ENCODE peak calls at places on chromosomes 16 and 17, in eight cellular contexts. H, Z, S, A, O, Q, P and L are unnamed samples. For H3K4me1, the result is how much of the 10 kb centered on the place peaks cover.

GRCh38 chr16:87615621-87616041 is 13.3 kb downstream of the JPH3 start:
- DNase-seq in H (no peak), Z (no peak), S (no peak), A (no peak), O (no peak), Q (no peak), P (no peak), L (peak)

GRCh38 chr17:16243811-16244567 is 27.0 kb downstream of the PIGL start:
- DNase-seq in H (peak), Z (no peak), S (no peak), A (no peak), O (no peak), Q (no peak), P (peak), L (no peak)

GRCh38 chr17:10149573-10150399 is 48.6 kb downstream of the GAS7 start:
- DNase-seq in H (no peak), Z (no peak), S (no peak), A (no peak), O (no peak), Q (no peak), P (peak), L (no peak)

GRCh38 chr17:12909046-12909445 is 108.8 kb downstream of the ELAC2 start:
- DNase-seq in H (no peak), Z (no peak), S (no peak), A (no peak), O (no peak), Q (no peak), P (no peak), L (no peak)

GRCh38 chr16:58264961-58265479 is 29.8 kb downstream of the PRSS54 start:
- DNase-seq in H (no peak), Z (no peak), S (peak), A (no peak), O (no peak), Q (no peak), P (peak), L (no peak)

GRCh38 chr16:4501071-4501478 is 24.9 kb downstream of the HMOX2 start:
- DNase-seq in H (no peak), Z (no peak), S (no peak), A (no peak), O (no peak), Q (no peak), P (peak), L (no peak)

GRCh38 chr16:86740817-86741799 is 162.8 kb downstream of the FOXL1 start:
- DNase-seq in H (peak), Z (no peak), S (peak), A (peak), O (no peak), Q (peak), P (peak), L (no peak)

GRCh38 chr17:63976702-63977101 is 4.0 kb upstream of the SCN4A start:
- DNase-seq in H (no peak), Z (no peak), S (no peak), A (no peak), O (no peak), Q (no peak), P (no peak), L (no peak)

GRCh38 chr17:77894126-77894956 is 64.2 kb upstream of the TNRC6C start:
- DNase-seq in H (no peak), Z (peak), S (no peak), A (no peak), O (no peak), Q (no peak), P (no peak), L (peak)

GRCh38 chr17:74529243-74529642 is 2.0 kb downstream of the CD300LB start:
- DNase-seq in H (no peak), Z (no peak), S (no peak), A (no peak), O (peak), Q (no peak), P (no peak), L (no peak)

GRCh38 chr17:80939151-80940145 is 52.2 kb upstream of the CHMP6 start:
- DNase-seq in H (no peak), Z (peak), S (no peak), A (no peak), O (no peak), Q (no peak), P (no peak), L (peak)

GRCh38 chr17:49521088-49521450 is 26.0 kb downstream of the NGFR start:
- DNase-seq in H (no peak), Z (no peak), S (no peak), A (no peak), O (no peak), Q (no peak), P (no peak), L (no peak)

GRCh38 chr17:33292184-33292980 is 713 bp downstream of the ASIC2 start:
- DNase-seq in H (peak), Z (no peak), S (peak), A (no peak), O (no peak), Q (no peak), P (peak), L (peak)

GRCh38 chr16:7315813-7316212 is 16.8 kb upstream of the RBFOX1 start:
- DNase-seq in H (no peak), Z (no peak), S (no peak), A (no peak), O (no peak), Q (no peak), P (no peak), L (no peak)

GRCh38 chr17:64174686-64175456 is 44.9 kb upstream of the ERN1 start:
- DNase-seq in H (no peak), Z (peak), S (no peak), A (no peak), O (peak), Q (no peak), P (peak), L (no peak)

GRCh38 chr17:40830085-40830776 is 7.8 kb upstream of the KRT10 start:
- DNase-seq in H (no peak), Z (no peak), S (no peak), A (no peak), O (no peak), Q (no peak), P (no peak), L (no peak)

GRCh38 chr16:25411376-25412081 is 153.9 kb upstream of the ZKSCAN2 start:
- DNase-seq in H (peak), Z (no peak), S (no peak), A (no peak), O (no peak), Q (no peak), P (no peak), L (no peak)

GRCh38 chr16:81797443-81797842 is 18.4 kb downstream of the PLCG2 start:
- DNase-seq in H (no peak), Z (no peak), S (no peak), A (no peak), O (peak), Q (no peak), P (no peak), L (no peak)

GRCh38 chr17:6323626-6324356 is 111.1 kb downstream of the AIPL1 start:
- DNase-seq in H (peak), Z (no peak), S (no peak), A (no peak), O (no peak), Q (peak), P (no peak), L (no peak)

GRCh38 chr17:8109669-8110455 is 8.5 kb downstream of the ALOXE3 start:
- DNase-seq in H (peak), Z (peak), S (peak), A (no peak), O (peak), Q (no peak), P (no peak), L (peak)

GRCh38 chr17:34859652-34860051 is 101.6 kb downstream of the CCT6B start:
- DNase-seq in H (no peak), Z (no peak), S (no peak), A (no peak), O (no peak), Q (no peak), P (no peak), L (no peak)

GRCh38 chr17:33667671-33668070 is 374.6 kb upstream of the ASIC2 start:
- DNase-seq in H (no peak), Z (no peak), S (no peak), A (no peak), O (no peak), Q (peak), P (no peak), L (no peak)

GRCh38 chr17:76841776-76842405 is 26.3 kb upstream of the MGAT5B start:
- DNase-seq in H (peak), Z (no peak), S (peak), A (no peak), O (no peak), Q (no peak), P (no peak), L (no peak)

GRCh38 chr17:76844485-76844829 is 23.7 kb upstream of the MGAT5B start:
- DNase-seq in H (no peak), Z (no peak), S (no peak), A (no peak), O (no peak), Q (no peak), P (no peak), L (no peak)

GRCh38 chr17:76840884-76841775 is 27.1 kb upstream of the MGAT5B start:
- DNase-seq in H (peak), Z (no peak), S (no peak), A (no peak), O (no peak), Q (no peak), P (no peak), L (no peak)

GRCh38 chr17:76843703-76844484 is 24.3 kb upstream of the MGAT5B start:
- DNase-seq in H (no peak), Z (no peak), S (no peak), A (no peak), O (no peak), Q (no peak), P (no peak), L (no peak)

DNA sequence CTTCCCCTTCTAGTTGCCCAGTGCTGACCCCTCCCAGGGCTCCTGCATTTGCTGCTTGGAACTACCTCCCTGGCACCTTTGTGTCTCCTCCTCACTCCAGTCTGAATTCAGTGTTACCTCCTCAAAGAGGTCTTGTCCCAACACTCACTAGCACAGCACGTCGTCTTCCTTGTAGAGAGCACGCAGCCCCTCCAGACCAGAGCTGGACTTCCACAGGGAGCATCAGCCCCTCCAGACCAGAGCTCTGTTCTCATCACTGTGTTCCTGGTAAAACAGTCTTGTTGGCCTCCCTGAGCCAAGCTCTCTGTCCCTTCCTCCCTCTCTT is 27.8 kb upstream of the MGAT5B start:
- DNase-seq in H (no peak), Z (no peak), S (no peak), A (no peak), O (no peak), Q (no peak), P (no peak), L (no peak)
- H3K4me3 ChIP-seq in H (peak), Z (no peak), S (no peak), A (no peak), O (no peak), Q (no peak), P (no peak), L (no peak)

GRCh38 chr16:85552980-85553435 is 60.1 kb upstream of the GSE1 start:
- DNase-seq in H (peak), Z (peak), S (no peak), A (no peak), O (no peak), Q (no peak), P (no peak), L (no peak)

GRCh38 chr16:85553436-85554113 is 59.5 kb upstream of the GSE1 start:
- DNase-seq in H (peak), Z (peak), S (peak), A (no peak), O (peak), Q (peak), P (peak), L (peak)

GRCh38 chr16:85550422-85551318 is 62.5 kb upstream of the GSE1 start:
- DNase-seq in H (no peak), Z (no peak), S (no peak), A (no peak), O (no peak), Q (no peak), P (no peak), L (peak)

GRCh38 chr16:85549766-85550421 is 63.2 kb upstream of the GSE1 start:
- DNase-seq in H (no peak), Z (no peak), S (no peak), A (no peak), O (no peak), Q (no peak), P (no peak), L (no peak)

GRCh38 chr16:85551319-85551978 is 61.7 kb upstream of the GSE1 start:
- DNase-seq in H (no peak), Z (no peak), S (no peak), A (no peak), O (no peak), Q (no peak), P (no peak), L (no peak)
- TF ChIP-seq CTCF in H (no peak), Z (no peak), S (no peak), A (no peak), O (no peak), Q (no peak), P (no peak), L (no peak)

GRCh38 chr17:62723842-62724241 is 84.3 kb downstream of the MARCHF10 start:
- DNase-seq in H (no peak), Z (no peak), S (no peak), A (no peak), O (no peak), Q (no peak), P (peak), L (no peak)
- H3K4me1 ChIP-seq in H (under half), Z (under half), S (under half), A (under half), O (under half), Q (under half), P (under half), L (under half)

GRCh38 chr16:8579559-8579958 is 10.8 kb downstream of the TMEM114 start:
- DNase-seq in H (no peak), Z (no peak), S (no peak), A (no peak), O (no peak), Q (no peak), P (no peak), L (no peak)

GRCh38 chr16:8583712-8584111 is 6.6 kb downstream of the TMEM114 start:
- DNase-seq in H (peak), Z (no peak), S (no peak), A (no peak), O (no peak), Q (no peak), P (no peak), L (no peak)

GRCh38 chr16:8585942-8586341 is 4.4 kb downstream of the TMEM114 start:
- DNase-seq in H (no peak), Z (no peak), S (no peak), A (no peak), O (no peak), Q (no peak), P (no peak), L (no peak)

GRCh38 chr16:8583199-8583598 is 7.1 kb downstream of the TMEM114 start:
- DNase-seq in H (no peak), Z (no peak), S (no peak), A (no peak), O (no peak), Q (no peak), P (peak), L (no peak)

DNA sequence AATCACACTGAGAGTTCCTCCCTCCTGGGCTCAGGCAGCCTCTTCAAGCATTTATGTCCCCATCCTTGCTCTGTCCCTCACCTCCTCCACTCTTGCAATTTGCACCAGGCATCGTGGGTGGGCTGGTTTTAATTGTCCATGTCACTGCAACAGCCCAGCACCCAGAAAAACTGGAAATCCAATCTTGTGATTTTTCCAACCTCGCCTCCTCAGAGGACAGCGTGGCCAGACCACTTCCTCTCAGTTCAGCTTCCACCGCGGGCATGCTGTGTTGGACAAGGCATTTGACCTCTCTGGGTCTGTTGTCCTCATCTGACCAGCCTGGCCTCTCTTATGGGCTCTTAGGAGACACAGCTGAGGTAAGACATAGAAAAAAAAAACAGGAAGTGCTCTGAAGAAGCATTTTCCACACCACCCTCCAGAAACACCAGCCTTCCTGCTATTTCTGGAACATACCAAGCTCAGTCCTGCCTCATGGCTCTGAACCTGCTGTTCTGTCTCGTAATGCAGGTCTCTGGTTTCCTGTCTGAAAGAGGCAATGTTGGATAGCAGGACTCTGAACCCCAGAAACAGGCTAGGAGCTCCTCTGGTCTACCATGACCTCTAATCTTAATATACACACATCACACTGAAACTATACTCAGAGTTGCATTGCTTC is 8.3 kb downstream of the TMEM114 start:
- DNase-seq in H (no peak), Z (peak), S (no peak), A (no peak), O (peak), Q (no peak), P (no peak), L (no peak)
- H3K4me3 ChIP-seq in H (no peak), Z (no peak), S (no peak), A (no peak), O (no peak), Q (no peak), P (no peak), L (no peak)

GRCh38 chr16:88924834-88925539 is 52.0 kb downstream of the CBFA2T3 start:
- DNase-seq in H (peak), Z (no peak), S (peak), A (no peak), O (no peak), Q (no peak), P (peak), L (no peak)
- TF ChIP-seq CTCF in H (no peak), Z (peak), S (peak), A (peak), O (no peak), Q (peak), P (peak), L (no peak)